ENCODE peak calls at places on chromosomes 2 and 18, in eight cellular contexts. One of them, this sample, is unnamed.
A peak's percentile ranks its signal among the peaks of the same experiment; 100 is the strongest.

GRCh38 chr2:189076131-189076530 is 102.0 kb downstream of the COL3A1 start:
- DNase-seq in astrocyte of the spinal cord: no peak
- DNase-seq in neural progenitor cell: no peak
- DNase-seq in uterus: no peak
- DNase-seq in cerebellum: no peak
- DNase-seq in NCI-H1436 treated with DMSO at 0.1 percent for 48 hours: no peak
- DNase-seq in activated T-cell treated with anti-CD3 and anti-CD28 coated beads, Interleukin-2, amount 50 U/mL, for 4 hours: no peak
- DNase-seq in posterior cingulate gyrus: no peak
- DNase-seq in this sample: no peak

GRCh38 chr2:85914916-85915315 is 26.1 kb upstream of the ST3GAL5 start:
- DNase-seq in astrocyte of the spinal cord: no peak
- DNase-seq in neural progenitor cell: no peak
- DNase-seq in uterus: no peak
- DNase-seq in cerebellum: no peak
- DNase-seq in NCI-H1436 treated with DMSO at 0.1 percent for 48 hours: no peak
- DNase-seq in activated T-cell treated with anti-CD3 and anti-CD28 coated beads, Interleukin-2, amount 50 U/mL, for 4 hours: no peak
- DNase-seq in posterior cingulate gyrus: no peak
- DNase-seq in this sample: no peak

GRCh38 chr2:19124135-19124534 is 234.3 kb downstream of the OSR1 start:
- DNase-seq in astrocyte of the spinal cord: peak; percentile 76
- DNase-seq in neural progenitor cell: no peak
- DNase-seq in uterus: no peak
- DNase-seq in cerebellum: no peak
- DNase-seq in NCI-H1436 treated with DMSO at 0.1 percent for 48 hours: no peak
- DNase-seq in activated T-cell treated with anti-CD3 and anti-CD28 coated beads, Interleukin-2, amount 50 U/mL, for 4 hours: no peak
- DNase-seq in posterior cingulate gyrus: no peak
- DNase-seq in this sample: no peak

GRCh38 chr2:60459896-60460295 is 93.6 kb downstream of the BCL11A start:
- DNase-seq in astrocyte of the spinal cord: no peak
- DNase-seq in neural progenitor cell: no peak
- DNase-seq in uterus: no peak
- DNase-seq in cerebellum: no peak
- DNase-seq in NCI-H1436 treated with DMSO at 0.1 percent for 48 hours: no peak
- DNase-seq in activated T-cell treated with anti-CD3 and anti-CD28 coated beads, Interleukin-2, amount 50 U/mL, for 4 hours: no peak
- DNase-seq in posterior cingulate gyrus: no peak
- DNase-seq in this sample: no peak

GRCh38 chr2:39640107-39640506 is 25.6 kb upstream of the TMEM178A start:
- DNase-seq in astrocyte of the spinal cord: no peak
- DNase-seq in neural progenitor cell: no peak
- DNase-seq in uterus: no peak
- DNase-seq in cerebellum: peak; percentile 91
- DNase-seq in NCI-H1436 treated with DMSO at 0.1 percent for 48 hours: no peak
- DNase-seq in activated T-cell treated with anti-CD3 and anti-CD28 coated beads, Interleukin-2, amount 50 U/mL, for 4 hours: no peak
- DNase-seq in posterior cingulate gyrus: no peak
- DNase-seq in this sample: no peak

GRCh38 chr18:22102948-22103663 is 66.3 kb upstream of the GATA6 start:
- DNase-seq in astrocyte of the spinal cord: no peak
- DNase-seq in neural progenitor cell: no peak
- DNase-seq in uterus: no peak
- DNase-seq in cerebellum: no peak
- DNase-seq in NCI-H1436 treated with DMSO at 0.1 percent for 48 hours: no peak
- DNase-seq in activated T-cell treated with anti-CD3 and anti-CD28 coated beads, Interleukin-2, amount 50 U/mL, for 4 hours: no peak
- DNase-seq in posterior cingulate gyrus: no peak
- DNase-seq in this sample: no peak

GRCh38 chr2:70941186-70941585 is 5.5 kb downstream of the ATP6V1B1 start:
- DNase-seq in astrocyte of the spinal cord: no peak
- DNase-seq in neural progenitor cell: no peak
- DNase-seq in uterus: no peak
- DNase-seq in cerebellum: no peak
- DNase-seq in NCI-H1436 treated with DMSO at 0.1 percent for 48 hours: no peak
- DNase-seq in activated T-cell treated with anti-CD3 and anti-CD28 coated beads, Interleukin-2, amount 50 U/mL, for 4 hours: no peak
- DNase-seq in posterior cingulate gyrus: no peak
- DNase-seq in this sample: no peak

GRCh38 chr2:80896576-80896975 is 592.0 kb upstream of the LRRTM1 start:
- DNase-seq in astrocyte of the spinal cord: no peak
- DNase-seq in neural progenitor cell: peak; percentile 26
- DNase-seq in uterus: no peak
- DNase-seq in cerebellum: no peak
- DNase-seq in NCI-H1436 treated with DMSO at 0.1 percent for 48 hours: no peak
- DNase-seq in activated T-cell treated with anti-CD3 and anti-CD28 coated beads, Interleukin-2, amount 50 U/mL, for 4 hours: no peak
- DNase-seq in posterior cingulate gyrus: no peak
- DNase-seq in this sample: no peak

GRCh38 chr2:46034535-46034934 is 262.7 kb upstream of the EPAS1 start:
- DNase-seq in astrocyte of the spinal cord: peak; percentile 34
- DNase-seq in neural progenitor cell: no peak
- DNase-seq in uterus: no peak
- DNase-seq in cerebellum: no peak
- DNase-seq in NCI-H1436 treated with DMSO at 0.1 percent for 48 hours: no peak
- DNase-seq in activated T-cell treated with anti-CD3 and anti-CD28 coated beads, Interleukin-2, amount 50 U/mL, for 4 hours: no peak
- DNase-seq in posterior cingulate gyrus: no peak
- DNase-seq in this sample: no peak

GRCh38 chr2:13193075-13193474 is 476.3 kb downstream of the TRIB2 start:
- DNase-seq in astrocyte of the spinal cord: peak; percentile 16
- DNase-seq in neural progenitor cell: no peak
- DNase-seq in uterus: no peak
- DNase-seq in cerebellum: no peak
- DNase-seq in NCI-H1436 treated with DMSO at 0.1 percent for 48 hours: no peak
- DNase-seq in activated T-cell treated with anti-CD3 and anti-CD28 coated beads, Interleukin-2, amount 50 U/mL, for 4 hours: no peak
- DNase-seq in posterior cingulate gyrus: no peak
- DNase-seq in this sample: no peak

GRCh38 chr2:208568203-208568602 is 161.6 kb downstream of the PTH2R start:
- DNase-seq in astrocyte of the spinal cord: no peak
- DNase-seq in neural progenitor cell: no peak
- DNase-seq in uterus: no peak
- DNase-seq in cerebellum: no peak
- DNase-seq in NCI-H1436 treated with DMSO at 0.1 percent for 48 hours: no peak
- DNase-seq in activated T-cell treated with anti-CD3 and anti-CD28 coated beads, Interleukin-2, amount 50 U/mL, for 4 hours: no peak
- DNase-seq in posterior cingulate gyrus: no peak
- DNase-seq in this sample: no peak

GRCh38 chr2:136448986-136449780 is 316.2 kb upstream of the THSD7B start:
- DNase-seq in astrocyte of the spinal cord: no peak
- DNase-seq in neural progenitor cell: no peak
- DNase-seq in uterus: no peak
- DNase-seq in cerebellum: no peak
- DNase-seq in NCI-H1436 treated with DMSO at 0.1 percent for 48 hours: no peak
- DNase-seq in activated T-cell treated with anti-CD3 and anti-CD28 coated beads, Interleukin-2, amount 50 U/mL, for 4 hours: no peak
- DNase-seq in posterior cingulate gyrus: no peak
- DNase-seq in this sample: no peak

GRCh38 chr2:241483305-241483704 is 25.1 kb downstream of the STK25 start:
- DNase-seq in astrocyte of the spinal cord: no peak
- DNase-seq in neural progenitor cell: no peak
- DNase-seq in uterus: no peak
- DNase-seq in cerebellum: no peak
- DNase-seq in NCI-H1436 treated with DMSO at 0.1 percent for 48 hours: no peak
- DNase-seq in activated T-cell treated with anti-CD3 and anti-CD28 coated beads, Interleukin-2, amount 50 U/mL, for 4 hours: no peak
- DNase-seq in posterior cingulate gyrus: no peak
- DNase-seq in this sample: no peak

GRCh38 chr2:65778126-65778525 is 345.7 kb upstream of the SPRED2 start:
- DNase-seq in astrocyte of the spinal cord: no peak
- DNase-seq in neural progenitor cell: no peak
- DNase-seq in uterus: no peak
- DNase-seq in cerebellum: no peak
- DNase-seq in NCI-H1436 treated with DMSO at 0.1 percent for 48 hours: no peak
- DNase-seq in activated T-cell treated with anti-CD3 and anti-CD28 coated beads, Interleukin-2, amount 50 U/mL, for 4 hours: no peak
- DNase-seq in posterior cingulate gyrus: no peak
- DNase-seq in this sample: no peak

GRCh38 chr2:1478311-1479305 is 65.3 kb downstream of the TPO start:
- DNase-seq in astrocyte of the spinal cord: no peak
- DNase-seq in neural progenitor cell: no peak
- DNase-seq in uterus: no peak
- DNase-seq in cerebellum: no peak
- DNase-seq in NCI-H1436 treated with DMSO at 0.1 percent for 48 hours: no peak
- DNase-seq in activated T-cell treated with anti-CD3 and anti-CD28 coated beads, Interleukin-2, amount 50 U/mL, for 4 hours: no peak
- DNase-seq in posterior cingulate gyrus: no peak
- DNase-seq in this sample: no peak

GRCh38 chr18:55234366-55235093 is 275.3 kb upstream of the CCDC68 start:
- DNase-seq in astrocyte of the spinal cord: peak; percentile 83
- DNase-seq in neural progenitor cell: peak; percentile 86
- DNase-seq in uterus: peak; percentile 80
- DNase-seq in cerebellum: peak; percentile 79
- DNase-seq in NCI-H1436 treated with DMSO at 0.1 percent for 48 hours: peak; percentile 66
- DNase-seq in activated T-cell treated with anti-CD3 and anti-CD28 coated beads, Interleukin-2, amount 50 U/mL, for 4 hours: peak; percentile 11
- DNase-seq in posterior cingulate gyrus: peak; percentile 79
- DNase-seq in this sample: peak; percentile 67

GRCh38 chr2:10476723-10477442 is 28.8 kb upstream of the ODC1 start:
- DNase-seq in astrocyte of the spinal cord: no peak
- DNase-seq in neural progenitor cell: no peak
- DNase-seq in uterus: no peak
- DNase-seq in cerebellum: no peak
- DNase-seq in NCI-H1436 treated with DMSO at 0.1 percent for 48 hours: no peak
- DNase-seq in activated T-cell treated with anti-CD3 and anti-CD28 coated beads, Interleukin-2, amount 50 U/mL, for 4 hours: no peak
- DNase-seq in posterior cingulate gyrus: no peak
- DNase-seq in this sample: no peak

GRCh38 chr2:165877565-165878550 is 75.7 kb downstream of the TTC21B start:
- DNase-seq in astrocyte of the spinal cord: no peak
- DNase-seq in neural progenitor cell: no peak
- DNase-seq in uterus: no peak
- DNase-seq in cerebellum: no peak
- DNase-seq in NCI-H1436 treated with DMSO at 0.1 percent for 48 hours: no peak
- DNase-seq in activated T-cell treated with anti-CD3 and anti-CD28 coated beads, Interleukin-2, amount 50 U/mL, for 4 hours: no peak
- DNase-seq in posterior cingulate gyrus: no peak
- DNase-seq in this sample: no peak

GRCh38 chr2:227415538-227416424 is 28.0 kb upstream of the SCYGR1 start:
- DNase-seq in astrocyte of the spinal cord: peak; percentile 71
- DNase-seq in neural progenitor cell: no peak
- DNase-seq in uterus: no peak
- DNase-seq in cerebellum: no peak
- DNase-seq in NCI-H1436 treated with DMSO at 0.1 percent for 48 hours: no peak
- DNase-seq in activated T-cell treated with anti-CD3 and anti-CD28 coated beads, Interleukin-2, amount 50 U/mL, for 4 hours: peak; percentile 7
- DNase-seq in posterior cingulate gyrus: no peak
- DNase-seq in this sample: no peak

GRCh38 chr2:11224887-11225286 is 69.6 kb downstream of the SLC66A3 start:
- DNase-seq in astrocyte of the spinal cord: no peak
- DNase-seq in neural progenitor cell: no peak
- DNase-seq in uterus: no peak
- DNase-seq in cerebellum: no peak
- DNase-seq in NCI-H1436 treated with DMSO at 0.1 percent for 48 hours: no peak
- DNase-seq in activated T-cell treated with anti-CD3 and anti-CD28 coated beads, Interleukin-2, amount 50 U/mL, for 4 hours: no peak
- DNase-seq in posterior cingulate gyrus: no peak
- DNase-seq in this sample: no peak

This sample was measured in occipital lobe.